ENCODE peak calls at places on chromosomes 5 and 9, in eight cellular contexts. V is HepG2, G is heart right ventricle, C is kidney epithelial cell, F is IMR-90, K is tibial nerve, J is nephron progenitor cell, R is AG04450. O is an unnamed sample.
A peak's percentile ranks its signal among the peaks of the same experiment; 100 is the strongest.

GRCh38 chr9:31601666-31602065 is 782.8 kb upstream of the ACO1 start:
- DNase-seq in V (no peak), G (no peak), C (no peak), F (no peak), K (no peak), J (no peak), R (no peak), O (no peak)

GRCh38 chr5:3811116-3811515 is 215.5 kb downstream of the IRX1 start:
- DNase-seq in V (no peak), G (no peak), C (no peak), F (no peak), K (no peak), J (no peak), R (no peak), O (no peak)

GRCh38 chr9:97849980-97850379 is 3.0 kb upstream of the FOXE1 start:
- DNase-seq in V (no peak), G (no peak), C (no peak), F (no peak), K (no peak), J (no peak), R (no peak), O (no peak)

GRCh38 chr9:99690573-99690972 is 131.1 kb upstream of the NR4A3 start:
- DNase-seq in V (no peak), G (no peak), C (no peak), F (no peak), K (peak; percentile 18), J (no peak), R (no peak), O (no peak)

GRCh38 chr5:140042551-140043507 is at the start of gene NRG2:
- DNase-seq in V (peak; percentile 49), G (peak; percentile 77), C (no peak), F (peak; percentile 7), K (peak; percentile 28), J (peak; percentile 80), R (no peak), O (peak; percentile 82)

GRCh38 chr5:17203329-17204132 is 13.9 kb upstream of the BASP1 start:
- DNase-seq in V (peak; percentile 41), G (no peak), C (no peak), F (peak; percentile 86), K (no peak), J (peak; percentile 28), R (no peak), O (peak; percentile 68)

GRCh38 chr9:114467910-114468309 is 37.4 kb downstream of the WHRN start:
- DNase-seq in V (no peak), G (no peak), C (no peak), F (no peak), K (no peak), J (no peak), R (no peak), O (no peak)

GRCh38 chr5:57311251-57311650 is 137.4 kb downstream of the GPBP1 start:
- DNase-seq in V (no peak), G (no peak), C (no peak), F (no peak), K (no peak), J (no peak), R (no peak), O (no peak)

GRCh38 chr5:65209341-65209740 is 272.4 kb downstream of the ADAMTS6 start:
- DNase-seq in V (no peak), G (no peak), C (peak; percentile 80), F (peak; percentile 96), K (no peak), J (no peak), R (peak; percentile 46), O (no peak)

GRCh38 chr9:21412109-21412508 is 3.2 kb downstream of the IFNA8 start:
- DNase-seq in V (no peak), G (no peak), C (no peak), F (no peak), K (no peak), J (no peak), R (no peak), O (no peak)

GRCh38 chr5:76862986-76863385 is 13.2 kb downstream of the S100Z start:
- DNase-seq in V (no peak), G (no peak), C (no peak), F (no peak), K (no peak), J (no peak), R (no peak), O (no peak)

GRCh38 chr9:84101892-84102632 is 121.5 kb downstream of the RMI1 start:
- DNase-seq in V (no peak), G (no peak), C (no peak), F (no peak), K (no peak), J (peak; percentile 36), R (no peak), O (no peak)

GRCh38 chr5:31225118-31225517 is 31.6 kb downstream of the CDH6 start:
- DNase-seq in V (no peak), G (peak; percentile 7), C (no peak), F (peak; percentile 98), K (no peak), J (no peak), R (peak; percentile 86), O (no peak)

GRCh38 chr9:131361202-131361833 is 32.6 kb upstream of the PRRC2B start:
- DNase-seq in V (no peak), G (no peak), C (no peak), F (no peak), K (no peak), J (no peak), R (no peak), O (no peak)

GRCh38 chr9:83013867-83014605 is 48.9 kb downstream of the RASEF start:
- DNase-seq in V (no peak), G (no peak), C (no peak), F (peak; percentile 90), K (no peak), J (no peak), R (no peak), O (no peak)

GRCh38 chr5:133641683-133642082 is 29.3 kb upstream of the FSTL4 start:
- DNase-seq in V (no peak), G (no peak), C (no peak), F (no peak), K (no peak), J (no peak), R (no peak), O (no peak)

GRCh38 chr9:135743021-135743420 is 41.0 kb downstream of the KCNT1 start:
- DNase-seq in V (no peak), G (no peak), C (no peak), F (no peak), K (no peak), J (no peak), R (no peak), O (no peak)

GRCh38 chr5:73104326-73104725 is 16.0 kb upstream of the TMEM171 start:
- DNase-seq in V (no peak), G (no peak), C (no peak), F (no peak), K (no peak), J (no peak), R (no peak), O (no peak)

GRCh38 chr9:5326893-5327548 is 12.7 kb downstream of the RLN1 start:
- DNase-seq in V (peak; percentile 1), G (no peak), C (no peak), F (peak; percentile 2), K (no peak), J (peak; percentile 38), R (no peak), O (no peak)

GRCh38 chr5:78746990-78747389 is 98.4 kb upstream of the LHFPL2 start:
- DNase-seq in V (no peak), G (no peak), C (no peak), F (no peak), K (no peak), J (peak; percentile 6), R (no peak), O (no peak)

GRCh38 chr5:125058185-125058826 is 311.9 kb upstream of the ZNF608 start:
- DNase-seq in V (no peak), G (no peak), C (no peak), F (peak; percentile 69), K (no peak), J (no peak), R (no peak), O (no peak)

GRCh38 chr9:113875917-113876805 is at the start of gene ZNF618:
- DNase-seq in V (no peak), G (peak; percentile 11), C (no peak), F (no peak), K (no peak), J (peak; percentile 68), R (no peak), O (peak; percentile 74)

GRCh38 chr5:145801195-145801594 is 33.9 kb downstream of the PRELID2 start:
- DNase-seq in V (no peak), G (no peak), C (no peak), F (no peak), K (no peak), J (no peak), R (no peak), O (no peak)

GRCh38 chr9:88387035-88387732 is 1.1 kb upstream of the SPIN1 start:
- DNase-seq in V (peak; percentile 18), G (peak; percentile 15), C (no peak), F (peak; percentile 55), K (no peak), J (peak; percentile 42), R (no peak), O (peak; percentile 17)

GRCh38 chr5:113059232-113059805 is 82.7 kb downstream of the DCP2 start:
- DNase-seq in V (no peak), G (peak; percentile 34), C (peak; percentile 91), F (peak; percentile 74), K (no peak), J (peak; percentile 64), R (no peak), O (no peak)

GRCh38 chr9:2809692-2810423 is 34.0 kb downstream of the PUM3 start:
- DNase-seq in V (peak; percentile 89), G (peak; percentile 23), C (peak; percentile 52), F (peak; percentile 99), K (no peak), J (no peak), R (peak; percentile 96), O (no peak)

GRCh38 chr9:120916573-120916972 is 10.0 kb downstream of the TRAF1 start:
- DNase-seq in V (no peak), G (no peak), C (no peak), F (peak; percentile 64), K (peak; percentile 80), J (no peak), R (no peak), O (no peak)

GRCh38 chr5:14326035-14326909 is 183.1 kb downstream of the TRIO start:
- DNase-seq in V (peak; percentile 16), G (no peak), C (no peak), F (no peak), K (no peak), J (peak; percentile 12), R (no peak), O (no peak)
- TF ChIP-seq CTCF in V (peak; percentile 65), G (peak; percentile 23), C (peak; percentile 10), F (peak; percentile 18), K (no peak), J (peak; percentile 20), R (peak; percentile 33), O (peak; percentile 34)

GRCh38 chr9:127360829-127361228 is 36.1 kb upstream of the SLC2A8 start:
- DNase-seq in V (peak; percentile 68), G (no peak), C (no peak), F (peak; percentile 20), K (no peak), J (peak; percentile 10), R (no peak), O (no peak)
- TF ChIP-seq CTCF in V (peak; percentile 76), G (no peak), C (peak; percentile 26), F (peak; percentile 37), K (peak; percentile 27), J (no peak), R (peak; percentile 44), O (no peak)

GRCh38 chr5:144697847-144698262 is 527.2 kb downstream of the KCTD16 start:
- DNase-seq in V (no peak), G (no peak), C (peak; percentile 87), F (peak; percentile 97), K (no peak), J (no peak), R (peak; percentile 85), O (no peak)
- TF ChIP-seq CTCF in V (no peak), G (no peak), C (peak; percentile 43), F (peak; percentile 36), K (no peak), J (no peak), R (peak; percentile 46), O (no peak)

GRCh38 chr9:127854169-127854833 is at the start of gene ENG:
- DNase-seq in V (no peak), G (peak; percentile 90), C (no peak), F (peak; percentile 59), K (peak; percentile 62), J (peak; percentile 44), R (no peak), O (no peak)
- TF ChIP-seq CTCF in V (no peak), G (no peak), C (no peak), F (peak; percentile 31), K (peak; percentile 28), J (no peak), R (peak; percentile 21), O (no peak)

O was measured in GM13977.